ENCODE peak calls at places on chromosomes 16 and 17, in eight cellular contexts. N, H, Y, W, S, R, M and J are unnamed samples.
A peak's percentile ranks its signal among the peaks of the same experiment; 100 is the strongest.

GRCh38 chr16:4801051-4801961 is 1.1 kb downstream of the ROGDI start:
- DNase-seq in S (no peak), Y (peak; percentile 60), R (no peak), N (no peak), H (peak; percentile 59), W (peak; percentile 26), M (no peak), J (no peak)

GRCh38 chr17:16322636-16323035 is 30.6 kb downstream of the CENPV start:
- DNase-seq in W (no peak), R (no peak), N (no peak), H (no peak), M (peak; percentile 81), S (no peak), Y (no peak), J (no peak)

GRCh38 chr16:1312459-1312801 is 3.0 kb downstream of the UBE2I start:
- DNase-seq in N (no peak), R (no peak), W (no peak), H (no peak), S (no peak), Y (no peak), M (no peak), J (no peak)

GRCh38 chr17:69972251-69972650 is 102.8 kb upstream of the KCNJ16 start:
- DNase-seq in R (no peak), H (no peak), M (peak; percentile 43), S (no peak), Y (no peak), W (no peak), N (no peak), J (no peak)

GRCh38 chr17:75571197-75571884 is 16.3 kb upstream of the MYO15B start:
- DNase-seq in Y (peak; percentile 64), S (peak; percentile 38), H (peak; percentile 43), W (no peak), R (no peak), N (no peak), M (peak; percentile 9), J (no peak)

GRCh38 chr16:30429678-30430427 is at the start of gene DCTPP1:
- DNase-seq in N (peak; percentile 96), M (peak; percentile 98), R (peak; percentile 97), H (peak; percentile 97), Y (peak; percentile 99), S (peak; percentile 93), W (peak; percentile 99), J (peak; percentile 93)

GRCh38 chr16:12413393-12413792 is 390.3 kb downstream of the CPPED1 start:
- DNase-seq in M (no peak), W (no peak), S (no peak), Y (no peak), H (no peak), N (no peak), R (no peak), J (no peak)

GRCh38 chr16:47392114-47392513 is 68.7 kb downstream of the ITFG1 start:
- DNase-seq in H (no peak), R (no peak), Y (no peak), W (no peak), M (peak; percentile 71), S (no peak), N (no peak), J (no peak)

GRCh38 chr17:27352481-27353460 is 58.9 kb downstream of the WSB1 start:
- DNase-seq in H (peak; percentile 67), W (no peak), M (peak; percentile 53), N (no peak), S (no peak), Y (no peak), R (peak; percentile 36), J (no peak)

GRCh38 chr17:27333410-27333980 is 39.6 kb downstream of the WSB1 start:
- DNase-seq in H (no peak), N (no peak), M (no peak), R (no peak), Y (peak; percentile 64), W (no peak), S (no peak), J (no peak)

GRCh38 chr17:73888875-73889274 is 244.6 kb upstream of the SDK2 start:
- DNase-seq in N (no peak), W (no peak), M (no peak), Y (no peak), S (no peak), H (no peak), R (no peak), J (no peak)

GRCh38 chr16:75251280-75252048 is at the start of gene BCAR1:
- DNase-seq in W (peak; percentile 96), S (peak; percentile 59), Y (peak; percentile 93), H (peak; percentile 98), R (peak; percentile 87), M (peak; percentile 90), N (peak; percentile 50), J (peak; percentile 9)

GRCh38 chr16:68893710-68894705 is 50.7 kb downstream of the TANGO6 start:
- DNase-seq in M (peak; percentile 30), Y (no peak), N (no peak), S (no peak), R (no peak), W (peak; percentile 93), H (peak; percentile 78), J (no peak)

GRCh38 chr17:51813166-51813783 is 345.2 kb downstream of the CA10 start:
- DNase-seq in Y (no peak), N (no peak), H (no peak), W (no peak), S (no peak), M (no peak), R (no peak), J (no peak)

GRCh38 chr16:86704516-86704915 is 126.2 kb downstream of the FOXL1 start:
- DNase-seq in W (no peak), R (no peak), N (no peak), M (no peak), Y (no peak), S (no peak), H (no peak), J (no peak)

GRCh38 chr16:86707171-86707570 is 128.8 kb downstream of the FOXL1 start:
- DNase-seq in M (no peak), Y (no peak), R (no peak), S (no peak), N (no peak), W (no peak), H (no peak), J (no peak)

GRCh38 chr16:86708431-86708830 is 130.1 kb downstream of the FOXL1 start:
- DNase-seq in N (no peak), M (peak; percentile 6), Y (no peak), W (no peak), H (no peak), R (no peak), S (no peak), J (no peak)

GRCh38 chr16:86707581-86707980 is 129.2 kb downstream of the FOXL1 start:
- DNase-seq in Y (no peak), S (no peak), M (no peak), H (no peak), W (no peak), N (no peak), R (no peak), J (no peak)

GRCh38 chr16:86706726-86707125 is 128.4 kb downstream of the FOXL1 start:
- DNase-seq in R (no peak), Y (no peak), M (no peak), W (no peak), N (no peak), H (no peak), S (no peak), J (no peak)
- H3K27me3 ChIP-seq in R (no peaks in the 10 kb centered on the region), Y (no peaks in the 10 kb centered on the region), M (peaks cover 11% of the 10 kb centered on the region), W (no peaks in the 10 kb centered on the region), N (no peaks in the 10 kb centered on the region), H (no peaks in the 10 kb centered on the region), S (no peaks in the 10 kb centered on the region), J (no peaks in the 10 kb centered on the region)

DNA sequence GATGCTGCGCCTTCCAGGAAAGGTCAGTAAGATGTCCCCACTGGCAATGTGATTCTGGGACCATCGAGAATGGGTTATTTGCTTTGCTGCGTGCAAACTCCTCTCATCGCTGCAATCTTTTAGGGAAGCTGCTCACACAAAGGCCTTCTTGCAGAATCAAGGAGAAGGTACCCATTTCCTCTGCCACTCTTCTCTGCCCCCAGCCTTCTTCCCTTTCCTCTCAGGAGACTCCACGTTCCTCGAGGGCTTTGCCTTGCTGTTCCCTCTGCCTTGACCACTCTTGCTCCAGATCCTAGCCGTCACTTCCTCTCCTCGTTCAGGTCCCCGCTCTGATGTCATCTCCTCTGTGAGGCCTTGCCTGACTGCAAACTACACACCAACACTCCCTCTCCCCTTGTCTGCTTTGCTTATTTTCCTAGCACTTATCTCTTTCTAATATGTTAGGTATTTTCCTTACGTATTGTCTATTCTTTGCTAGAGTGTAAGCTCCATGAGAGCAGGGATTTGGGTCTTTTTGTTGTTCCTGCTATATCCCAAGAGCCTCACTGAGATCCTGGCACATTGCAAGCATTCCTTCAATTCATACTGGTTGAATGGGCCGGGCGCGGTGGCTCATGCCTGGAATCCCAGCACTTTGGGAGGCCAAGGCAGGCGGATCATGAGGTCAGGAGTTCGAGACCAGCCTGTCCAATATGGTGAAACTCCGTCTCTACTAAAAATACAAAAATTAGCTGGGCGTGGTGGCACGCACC is 5.3 kb upstream of the CRK start:
- DNase-seq in N (no peak), M (no peak), R (no peak), H (no peak), Y (no peak), S (no peak), W (no peak), J (no peak)
- TF ChIP-seq CTCF in N (no peak), M (no peak), R (no peak), H (no peak), Y (no peak), S (no peak), W (no peak), J (no peak)

DNA sequence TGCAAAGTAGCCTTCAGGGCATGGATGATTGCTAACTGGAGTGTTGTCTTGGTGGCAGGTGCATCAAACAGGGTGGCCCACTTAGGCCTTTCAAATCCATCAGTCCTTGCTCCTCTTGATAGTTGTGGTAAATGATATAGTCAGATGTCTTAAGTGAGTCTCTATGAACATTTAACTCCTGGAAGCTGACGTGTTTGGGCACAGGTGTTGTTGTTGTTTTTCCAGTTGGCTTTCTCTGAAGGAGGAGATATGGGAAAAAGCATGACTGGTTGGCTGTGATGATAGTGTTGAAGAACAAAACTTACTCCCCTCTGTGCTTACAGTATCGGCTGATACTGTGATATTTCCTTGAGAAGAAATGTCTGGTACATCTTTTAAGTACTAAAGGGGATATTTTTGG is 18.0 kb downstream of the TNRC6A start:
- DNase-seq in Y (no peak), H (no peak), M (no peak), R (no peak), N (no peak), W (no peak), S (no peak), J (no peak)
- H3K27ac ChIP-seq in Y (peak overlapping the region; percentile 52), H (no peak overlapping the region), M (peak overlapping the region; percentile 50), R (no peak overlapping the region), N (no peak overlapping the region), W (peak overlapping the region; percentile 43), S (peak overlapping the region; percentile 28), J (no peak overlapping the region)

GRCh38 chr17:68198931-68199836 is 48.7 kb upstream of the AMZ2 start:
- DNase-seq in H (peak; percentile 85), N (no peak), R (no peak), M (no peak), S (no peak), W (peak; percentile 23), Y (no peak), J (peak; percentile 49)

GRCh38 chr17:68195667-68196393 is 52.0 kb upstream of the AMZ2 start:
- DNase-seq in S (no peak), Y (peak; percentile 49), M (no peak), R (no peak), W (peak; percentile 48), N (no peak), H (peak; percentile 90), J (no peak)

GRCh38 chr17:68197997-68198930 is 49.6 kb upstream of the AMZ2 start:
- DNase-seq in N (no peak), S (no peak), R (no peak), W (no peak), H (peak; percentile 86), M (no peak), Y (no peak), J (no peak)

GRCh38 chr17:68196394-68197090 is 51.3 kb upstream of the AMZ2 start:
- DNase-seq in W (peak; percentile 21), R (no peak), H (no peak), M (no peak), N (no peak), Y (no peak), S (no peak), J (no peak)

GRCh38 chr17:68197091-68197996 is 50.5 kb upstream of the AMZ2 start:
- DNase-seq in M (no peak), S (no peak), H (peak; percentile 88), W (no peak), N (no peak), R (no peak), Y (peak; percentile 43), J (peak; percentile 29)
- H3K27me3 ChIP-seq in M (peaks cover 44% of the 10 kb centered on the region), S (peaks cover 37% of the 10 kb centered on the region), H (peaks cover 100% of the 10 kb centered on the region), W (peaks cover 99% of the 10 kb centered on the region), N (peaks cover 68% of the 10 kb centered on the region), R (peaks cover 17% of the 10 kb centered on the region), Y (peaks cover 47% of the 10 kb centered on the region), J (peaks cover 19% of the 10 kb centered on the region)